ENCODE peak calls at places on chromosomes 12 and 14, in five cellular contexts. One of them, this sample, is unnamed.

GRCh38 chr14:96489327-96489726 is 12.9 kb upstream of the PAPOLA start:
- DNase-seq in ascending aorta: no peak
- DNase-seq in SJSA1: no peak
- DNase-seq in endothelial cell of umbilical vein: no peak
- DNase-seq in CD8-positive, alpha-beta T cell: no peak
- DNase-seq in this sample: no peak

GRCh38 chr12:29232086-29232485 is 83.0 kb downstream of the FAR2 start:
- DNase-seq in ascending aorta: no peak
- DNase-seq in SJSA1: no peak
- DNase-seq in endothelial cell of umbilical vein: no peak
- DNase-seq in CD8-positive, alpha-beta T cell: no peak
- DNase-seq in this sample: no peak

GRCh38 chr12:113239288-113239771 is 18.1 kb downstream of the TPCN1 start:
- DNase-seq in ascending aorta: peak
- DNase-seq in SJSA1: no peak
- DNase-seq in endothelial cell of umbilical vein: no peak
- DNase-seq in CD8-positive, alpha-beta T cell: no peak
- DNase-seq in this sample: no peak

GRCh38 chr12:9588749-9589148 is 19.0 kb downstream of the KLRB1 start:
- DNase-seq in ascending aorta: no peak
- DNase-seq in SJSA1: no peak
- DNase-seq in endothelial cell of umbilical vein: peak
- DNase-seq in CD8-positive, alpha-beta T cell: no peak
- DNase-seq in this sample: no peak

GRCh38 chr14:21098892-21099595 is 589 bp upstream of the ZNF219 start:
- DNase-seq in ascending aorta: peak
- DNase-seq in SJSA1: no peak
- DNase-seq in endothelial cell of umbilical vein: no peak
- DNase-seq in CD8-positive, alpha-beta T cell: no peak
- DNase-seq in this sample: no peak

GRCh38 chr12:62543741-62544140 is 77.1 kb downstream of the MON2 start:
- DNase-seq in ascending aorta: no peak
- DNase-seq in SJSA1: no peak
- DNase-seq in endothelial cell of umbilical vein: no peak
- DNase-seq in CD8-positive, alpha-beta T cell: no peak
- DNase-seq in this sample: no peak

GRCh38 chr14:87250992-87251391 is 742.0 kb downstream of the GALC start:
- DNase-seq in ascending aorta: no peak
- DNase-seq in SJSA1: no peak
- DNase-seq in endothelial cell of umbilical vein: no peak
- DNase-seq in CD8-positive, alpha-beta T cell: no peak
- DNase-seq in this sample: no peak

GRCh38 chr14:82911930-82912329 is 1378.3 kb upstream of the SEL1L start:
- DNase-seq in ascending aorta: no peak
- DNase-seq in SJSA1: no peak
- DNase-seq in endothelial cell of umbilical vein: no peak
- DNase-seq in CD8-positive, alpha-beta T cell: no peak
- DNase-seq in this sample: no peak

GRCh38 chr14:34059037-34059924 is 108.4 kb upstream of the EGLN3 start:
- DNase-seq in ascending aorta: no peak
- DNase-seq in SJSA1: no peak
- DNase-seq in endothelial cell of umbilical vein: peak
- DNase-seq in CD8-positive, alpha-beta T cell: no peak
- DNase-seq in this sample: no peak

GRCh38 chr12:124581299-124581698 is 13.9 kb upstream of the NCOR2 start:
- DNase-seq in ascending aorta: no peak
- DNase-seq in SJSA1: peak
- DNase-seq in endothelial cell of umbilical vein: peak
- DNase-seq in CD8-positive, alpha-beta T cell: no peak
- DNase-seq in this sample: no peak

GRCh38 chr14:35229495-35230089 is 62.6 kb upstream of the PSMA6 start:
- DNase-seq in ascending aorta: no peak
- DNase-seq in SJSA1: no peak
- DNase-seq in endothelial cell of umbilical vein: peak
- DNase-seq in CD8-positive, alpha-beta T cell: no peak
- DNase-seq in this sample: peak

GRCh38 chr14:33682746-33683145 is 268.1 kb downstream of the EGLN3 start:
- DNase-seq in ascending aorta: peak
- DNase-seq in SJSA1: peak
- DNase-seq in endothelial cell of umbilical vein: no peak
- DNase-seq in CD8-positive, alpha-beta T cell: no peak
- DNase-seq in this sample: no peak

GRCh38 chr12:15526033-15526432 is 203.7 kb downstream of the PTPRO start:
- DNase-seq in ascending aorta: no peak
- DNase-seq in SJSA1: no peak
- DNase-seq in endothelial cell of umbilical vein: no peak
- DNase-seq in CD8-positive, alpha-beta T cell: no peak
- DNase-seq in this sample: peak

GRCh38 chr12:92338671-92339070 is 193.0 kb upstream of the BTG1 start:
- DNase-seq in ascending aorta: no peak
- DNase-seq in SJSA1: no peak
- DNase-seq in endothelial cell of umbilical vein: peak
- DNase-seq in CD8-positive, alpha-beta T cell: no peak
- DNase-seq in this sample: no peak

GRCh38 chr12:106308611-106309010 is 6.1 kb downstream of the TCP11L2 start:
- DNase-seq in ascending aorta: no peak
- DNase-seq in SJSA1: no peak
- DNase-seq in endothelial cell of umbilical vein: no peak
- DNase-seq in CD8-positive, alpha-beta T cell: no peak
- DNase-seq in this sample: no peak

GRCh38 chr12:51631591-51631990 is 40.6 kb downstream of the SCN8A start:
- DNase-seq in ascending aorta: no peak
- DNase-seq in SJSA1: no peak
- DNase-seq in endothelial cell of umbilical vein: peak
- DNase-seq in CD8-positive, alpha-beta T cell: no peak
- DNase-seq in this sample: no peak

GRCh38 chr12:67356400-67356799 is 87.2 kb downstream of the CAND1 start:
- DNase-seq in ascending aorta: no peak
- DNase-seq in SJSA1: no peak
- DNase-seq in endothelial cell of umbilical vein: no peak
- DNase-seq in CD8-positive, alpha-beta T cell: no peak
- DNase-seq in this sample: no peak

GRCh38 chr14:55807059-55807499 is 227.1 kb downstream of the KTN1 start:
- DNase-seq in ascending aorta: peak
- DNase-seq in SJSA1: peak
- DNase-seq in endothelial cell of umbilical vein: peak
- DNase-seq in CD8-positive, alpha-beta T cell: peak
- DNase-seq in this sample: no peak

GRCh38 chr12:41466762-41467270 is 278.7 kb downstream of the PDZRN4 start:
- DNase-seq in ascending aorta: no peak
- DNase-seq in SJSA1: no peak
- DNase-seq in endothelial cell of umbilical vein: no peak
- DNase-seq in CD8-positive, alpha-beta T cell: no peak
- DNase-seq in this sample: no peak

GRCh38 chr12:121784460-121784859 is 9.0 kb downstream of the RHOF start:
- DNase-seq in ascending aorta: no peak
- DNase-seq in SJSA1: peak
- DNase-seq in endothelial cell of umbilical vein: peak
- DNase-seq in CD8-positive, alpha-beta T cell: no peak
- DNase-seq in this sample: no peak

GRCh38 chr12:24911284-24911791 is 37.6 kb downstream of the BCAT1 start:
- DNase-seq in ascending aorta: no peak
- DNase-seq in SJSA1: peak
- DNase-seq in endothelial cell of umbilical vein: peak
- DNase-seq in CD8-positive, alpha-beta T cell: no peak
- DNase-seq in this sample: no peak

GRCh38 chr14:20688167-20688839 is at the start of gene ANG:
- DNase-seq in ascending aorta: no peak
- DNase-seq in SJSA1: no peak
- DNase-seq in endothelial cell of umbilical vein: no peak
- DNase-seq in CD8-positive, alpha-beta T cell: no peak
- DNase-seq in this sample: no peak

GRCh38 chr12:105296116-105297095 is 34.1 kb upstream of the C12orf75 start:
- DNase-seq in ascending aorta: no peak
- DNase-seq in SJSA1: no peak
- DNase-seq in endothelial cell of umbilical vein: no peak
- DNase-seq in CD8-positive, alpha-beta T cell: no peak
- DNase-seq in this sample: no peak

GRCh38 chr14:65237956-65238355 is 135.6 kb upstream of the MAX start:
- DNase-seq in ascending aorta: no peak
- DNase-seq in SJSA1: no peak
- DNase-seq in endothelial cell of umbilical vein: no peak
- DNase-seq in CD8-positive, alpha-beta T cell: no peak
- DNase-seq in this sample: no peak

GRCh38 chr12:98644433-98644711 is 216 bp downstream of the IKBIP start:
- DNase-seq in ascending aorta: no peak
- DNase-seq in SJSA1: peak
- DNase-seq in endothelial cell of umbilical vein: no peak
- DNase-seq in CD8-positive, alpha-beta T cell: no peak
- DNase-seq in this sample: no peak

GRCh38 chr12:51884676-51885229 is 3.1 kb upstream of the ANKRD33 start:
- DNase-seq in ascending aorta: no peak
- DNase-seq in SJSA1: no peak
- DNase-seq in endothelial cell of umbilical vein: peak
- DNase-seq in CD8-positive, alpha-beta T cell: no peak
- DNase-seq in this sample: no peak

GRCh38 chr14:74501135-74501614 is 7.6 kb downstream of the ISCA2 start:
- DNase-seq in ascending aorta: peak
- DNase-seq in SJSA1: no peak
- DNase-seq in endothelial cell of umbilical vein: peak
- DNase-seq in CD8-positive, alpha-beta T cell: no peak
- DNase-seq in this sample: peak

GRCh38 chr12:1007994-1008393 is 17.0 kb downstream of the ERC1 start:
- DNase-seq in ascending aorta: no peak
- DNase-seq in SJSA1: no peak
- DNase-seq in endothelial cell of umbilical vein: no peak
- DNase-seq in CD8-positive, alpha-beta T cell: no peak
- DNase-seq in this sample: no peak

GRCh38 chr14:77043177-77043983 is 14.9 kb upstream of the IRF2BPL start:
- DNase-seq in ascending aorta: peak
- DNase-seq in SJSA1: peak
- DNase-seq in endothelial cell of umbilical vein: peak
- DNase-seq in CD8-positive, alpha-beta T cell: peak
- DNase-seq in this sample: peak
- H3K4me3 ChIP-seq in ascending aorta: no peak
- H3K4me3 ChIP-seq in SJSA1: no peak
- H3K4me3 ChIP-seq in endothelial cell of umbilical vein: no peak
- H3K4me3 ChIP-seq in CD8-positive, alpha-beta T cell: no peak
- H3K4me3 ChIP-seq in this sample: peak

DNA sequence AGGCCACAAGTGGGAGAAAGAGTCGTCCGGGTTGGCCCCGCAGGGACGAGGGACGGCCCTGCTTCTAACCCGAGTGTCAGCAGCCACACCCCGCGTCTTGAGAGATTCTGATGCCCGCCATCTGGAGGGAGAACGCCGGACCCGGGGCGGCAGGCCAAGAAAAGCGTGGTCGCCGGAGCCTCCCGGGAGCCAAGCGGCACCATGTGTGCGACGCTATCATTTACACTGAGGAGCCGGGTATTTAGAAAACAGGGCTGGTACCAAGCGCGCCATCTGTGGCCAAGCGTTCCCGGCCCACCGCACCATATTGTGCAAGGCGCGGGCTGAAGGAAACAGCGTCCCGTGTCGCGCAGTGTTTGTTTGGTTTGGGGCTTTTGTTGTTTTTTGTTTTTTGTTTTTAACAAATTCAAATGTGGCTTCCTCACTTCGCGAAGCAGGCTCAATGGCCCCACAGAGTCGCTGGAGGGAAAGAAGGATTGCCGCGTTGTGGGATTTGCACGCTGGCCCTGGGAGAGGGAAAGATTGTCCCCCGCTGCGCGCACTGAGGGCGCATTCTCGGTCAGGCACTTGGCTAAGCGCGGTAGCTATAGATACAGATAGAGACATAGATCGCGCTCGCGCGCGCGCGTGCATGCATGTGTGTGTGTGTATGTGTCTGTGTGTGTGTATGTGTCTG is 153.8 kb downstream of the BCL11B start:
- DNase-seq in ascending aorta: no peak
- DNase-seq in SJSA1: no peak
- DNase-seq in endothelial cell of umbilical vein: no peak
- DNase-seq in CD8-positive, alpha-beta T cell: no peak
- DNase-seq in this sample: no peak
- H3K4me3 ChIP-seq in ascending aorta: no peak
- H3K4me3 ChIP-seq in SJSA1: no peak
- H3K4me3 ChIP-seq in endothelial cell of umbilical vein: no peak
- H3K4me3 ChIP-seq in CD8-positive, alpha-beta T cell: peak
- H3K4me3 ChIP-seq in this sample: no peak

DNA sequence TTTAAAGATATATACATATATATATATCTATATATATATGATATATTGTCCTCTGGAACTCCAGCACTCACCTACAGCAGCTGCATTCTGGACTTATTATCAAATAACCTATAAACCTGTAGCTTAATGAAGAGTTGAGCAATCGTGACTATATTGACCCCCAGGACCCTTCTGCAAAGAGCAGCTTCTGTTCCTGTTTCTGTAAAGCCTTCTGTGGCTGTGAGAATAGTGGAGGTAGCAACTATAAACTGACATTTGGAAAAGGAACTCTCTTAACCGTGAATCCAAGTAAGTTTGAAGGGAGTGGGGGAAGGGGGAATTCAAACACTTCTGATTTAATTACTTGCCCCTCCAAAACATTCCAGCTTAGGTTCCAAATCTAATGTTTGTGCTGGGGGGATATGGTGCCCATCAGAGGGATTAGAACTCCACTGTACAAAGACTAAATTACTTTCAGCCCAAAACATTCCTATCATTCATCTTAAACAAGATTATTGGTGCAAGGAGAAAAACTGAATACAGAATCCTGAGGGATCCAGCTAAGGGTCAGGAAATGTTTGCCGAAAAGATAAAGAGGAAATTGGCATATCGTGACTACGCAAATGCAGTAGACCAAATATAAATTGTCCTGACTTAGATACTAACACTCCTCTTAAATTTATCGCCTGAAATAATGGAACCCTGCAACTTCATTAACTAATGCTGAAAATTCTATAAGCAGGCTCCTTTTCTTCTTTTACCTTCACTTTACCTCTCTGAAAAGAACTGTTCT is 106.1 kb downstream of the DAD1 start:
- DNase-seq in ascending aorta: no peak
- DNase-seq in SJSA1: no peak
- DNase-seq in endothelial cell of umbilical vein: no peak
- DNase-seq in CD8-positive, alpha-beta T cell: no peak
- DNase-seq in this sample: no peak
- H3K4me3 ChIP-seq in ascending aorta: no peak
- H3K4me3 ChIP-seq in SJSA1: no peak
- H3K4me3 ChIP-seq in endothelial cell of umbilical vein: no peak
- H3K4me3 ChIP-seq in CD8-positive, alpha-beta T cell: no peak
- H3K4me3 ChIP-seq in this sample: no peak

GRCh38 chr14:89720741-89721315 is 233.7 kb downstream of the EFCAB11 start:
- DNase-seq in ascending aorta: peak
- DNase-seq in SJSA1: no peak
- DNase-seq in endothelial cell of umbilical vein: no peak
- DNase-seq in CD8-positive, alpha-beta T cell: peak
- DNase-seq in this sample: peak
- H3K4me3 ChIP-seq in ascending aorta: no peak
- H3K4me3 ChIP-seq in SJSA1: no peak
- H3K4me3 ChIP-seq in endothelial cell of umbilical vein: no peak
- H3K4me3 ChIP-seq in CD8-positive, alpha-beta T cell: peak
- H3K4me3 ChIP-seq in this sample: no peak

This sample was measured in Karpas-422.